ENCODE peak calls at places on chromosomes 7 and 10, in four cellular contexts. Q, S, R and C are unnamed samples. For H3K4me1, the result is how much of the 10 kb centered on the place peaks cover.

GRCh38 chr10:92110039-92110794 is 180.7 kb downstream of the CPEB3 start:
- DNase-seq in Q (no peak), S (no peak), R (no peak), C (no peak)

GRCh38 chr10:29692121-29692539 is 57.4 kb upstream of the SVIL start:
- DNase-seq in Q (no peak), S (no peak), R (no peak), C (no peak)

GRCh38 chr7:99782012-99782953 is 1.7 kb downstream of the CYP3A4 start:
- DNase-seq in Q (no peak), S (no peak), R (no peak), C (no peak)

GRCh38 chr7:135169936-135170222 is 628 bp downstream of the CYREN start:
- DNase-seq in Q (no peak), S (no peak), R (no peak), C (no peak)

GRCh38 chr10:13414855-13415254 is 66.8 kb upstream of the SEPHS1 start:
- DNase-seq in Q (no peak), S (no peak), R (no peak), C (no peak)

GRCh38 chr10:93435621-93436385 is 46.3 kb downstream of the MYOF start:
- DNase-seq in Q (no peak), S (no peak), R (no peak), C (no peak)

GRCh38 chr10:97412891-97413304 is 11.8 kb upstream of the RRP12 start:
- DNase-seq in Q (no peak), S (no peak), R (no peak), C (no peak)

GRCh38 chr10:70588852-70589570 is 13.5 kb downstream of the PRF1 start:
- DNase-seq in Q (no peak), S (no peak), R (peak), C (no peak)

GRCh38 chr7:73865738-73866445 is 4.9 kb downstream of the TMEM270 start:
- DNase-seq in Q (no peak), S (no peak), R (peak), C (no peak)

GRCh38 chr10:114271014-114271778 is 32.1 kb downstream of the VWA2 start:
- DNase-seq in Q (no peak), S (no peak), R (no peak), C (no peak)

GRCh38 chr10:18689498-18689897 is 30.3 kb downstream of the ARL5B start:
- DNase-seq in Q (no peak), S (no peak), R (no peak), C (peak)

GRCh38 chr10:119526149-119526548 is 16.4 kb downstream of the RGS10 start:
- DNase-seq in Q (no peak), S (no peak), R (no peak), C (no peak)

GRCh38 chr7:38716397-38716796 is 85.2 kb upstream of the AMPH start:
- DNase-seq in Q (no peak), S (no peak), R (no peak), C (no peak)

GRCh38 chr7:91443862-91444261 is 179.6 kb downstream of the FZD1 start:
- DNase-seq in Q (no peak), S (no peak), R (no peak), C (no peak)

GRCh38 chr10:121444515-121444914 is 153.7 kb downstream of the FGFR2 start:
- DNase-seq in Q (no peak), S (no peak), R (no peak), C (no peak)

GRCh38 chr10:21843645-21844044 is 159.9 kb downstream of the DNAJC1 start:
- DNase-seq in Q (no peak), S (no peak), R (no peak), C (no peak)

GRCh38 chr7:141754939-141755338 is 9.0 kb upstream of the TAS2R3 start:
- DNase-seq in Q (no peak), S (no peak), R (no peak), C (no peak)

GRCh38 chr10:22624289-22624738 is 90.1 kb downstream of the PIP4K2A start:
- DNase-seq in Q (no peak), S (no peak), R (no peak), C (no peak)

GRCh38 chr7:1247527-1248041 is 14.9 kb downstream of the UNCX start:
- DNase-seq in Q (no peak), S (no peak), R (no peak), C (no peak)

GRCh38 chr10:32111585-32111984 is 55.4 kb upstream of the KIF5B start:
- DNase-seq in Q (no peak), S (no peak), R (no peak), C (no peak)

GRCh38 chr7:122137291-122138077 is 6.6 kb downstream of the AASS start:
- DNase-seq in Q (no peak), S (no peak), R (no peak), C (no peak)

GRCh38 chr10:6518791-6519430 is 61.2 kb downstream of the PRKCQ start:
- DNase-seq in Q (no peak), S (no peak), R (no peak), C (no peak)

GRCh38 chr7:98687331-98687863 is 70.3 kb downstream of the NPTX2 start:
- DNase-seq in Q (no peak), S (no peak), R (peak), C (no peak)

GRCh38 chr10:20466731-20467130 is 430.4 kb downstream of the NEBL start:
- DNase-seq in Q (no peak), S (no peak), R (no peak), C (no peak)

GRCh38 chr7:150430465-150431085 is 19.9 kb upstream of the GIMAP8 start:
- DNase-seq in Q (no peak), S (no peak), R (peak), C (no peak)

GRCh38 chr7:51081270-51081890 is 235.2 kb downstream of the COBL start:
- DNase-seq in Q (no peak), S (no peak), R (no peak), C (no peak)

GRCh38 chr10:128902031-128902710 is 564.9 kb upstream of the MGMT start:
- DNase-seq in Q (no peak), S (no peak), R (no peak), C (no peak)

GRCh38 chr7:35747611-35748010 is 52.7 kb upstream of the HERPUD2 start:
- DNase-seq in Q (no peak), S (no peak), R (no peak), C (no peak)

GRCh38 chr7:36420307-36420706 is 30.6 kb downstream of the ANLN start:
- DNase-seq in Q (no peak), S (no peak), R (no peak), C (no peak)

GRCh38 chr10:101123085-101123814 is 7.8 kb upstream of the TLX1 start:
- DNase-seq in Q (no peak), S (no peak), R (no peak), C (no peak)

GRCh38 chr10:25725917-25726716 is 207.9 kb upstream of the MYO3A start:
- DNase-seq in Q (peak), S (no peak), R (no peak), C (peak)

GRCh38 chr7:94301024-94301588 is 93.6 kb upstream of the COL1A2 start:
- DNase-seq in Q (peak), S (peak), R (peak), C (no peak)

GRCh38 chr7:32428546-32428945 is 61.6 kb downstream of the LSM5 start:
- DNase-seq in Q (no peak), S (no peak), R (no peak), C (no peak)

GRCh38 chr10:122267849-122268737 is 3.0 kb upstream of the BTBD16 start:
- DNase-seq in Q (no peak), S (no peak), R (peak), C (peak)

GRCh38 chr7:46145412-46145811 is 224.3 kb upstream of the IGFBP3 start:
- DNase-seq in Q (no peak), S (no peak), R (peak), C (no peak)

GRCh38 chr10:117248700-117249465 is 8.0 kb downstream of the SLC18A2 start:
- DNase-seq in Q (no peak), S (no peak), R (no peak), C (no peak)

GRCh38 chr7:115678049-115678982 is 352.2 kb downstream of the TFEC start:
- DNase-seq in Q (no peak), S (no peak), R (no peak), C (no peak)

DNA sequence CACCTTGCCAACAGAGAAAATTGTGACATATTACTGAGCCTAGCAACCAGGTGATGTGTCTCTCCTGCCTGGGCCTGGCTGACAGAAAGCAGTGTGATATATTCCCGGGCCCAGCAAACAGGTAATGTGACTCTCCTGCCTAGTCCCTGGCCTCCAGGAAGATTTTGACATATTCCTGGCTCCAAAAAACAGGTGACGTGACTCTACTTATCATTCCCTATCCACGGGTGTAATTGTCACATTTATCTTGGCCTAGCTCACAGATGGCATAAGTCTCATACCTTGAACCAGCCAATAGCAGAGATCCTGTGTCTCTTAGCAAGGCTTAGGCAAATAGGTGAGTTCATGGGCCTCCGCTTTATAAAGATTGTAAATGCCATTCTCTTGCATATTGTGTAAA is 49.6 kb upstream of the ZNF680 start:
- DNase-seq in Q (no peak), S (no peak), R (no peak), C (no peak)
- H3K4me3 ChIP-seq in Q (no peak), S (no peak), R (no peak), C (no peak)

GRCh38 chr10:78745445-78745844 is 323.3 kb upstream of the ZMIZ1 start:
- DNase-seq in Q (no peak), S (no peak), R (peak), C (no peak)

GRCh38 chr10:78742730-78743615 is 325.8 kb upstream of the ZMIZ1 start:
- DNase-seq in Q (peak), S (peak), R (peak), C (peak)

GRCh38 chr10:78746178-78746763 is 322.5 kb upstream of the ZMIZ1 start:
- DNase-seq in Q (no peak), S (no peak), R (no peak), C (no peak)

GRCh38 chr10:78742406-78742729 is 326.4 kb upstream of the ZMIZ1 start:
- DNase-seq in Q (no peak), S (no peak), R (no peak), C (no peak)

GRCh38 chr10:78744521-78745090 is 324.2 kb upstream of the ZMIZ1 start:
- DNase-seq in Q (peak), S (no peak), R (peak), C (no peak)
- H3K4me1 ChIP-seq in Q (under half), S (under half), R (under half), C (under half)

GRCh38 chr7:27166475-27167169 is 1.3 kb upstream of the HOXA9 start:
- DNase-seq in Q (no peak), S (peak), R (no peak), C (no peak)

GRCh38 chr7:27169658-27170493 is 4.2 kb downstream of the HOXA10 start:
- DNase-seq in Q (no peak), S (peak), R (no peak), C (no peak)

GRCh38 chr7:27167916-27168264 is 2.6 kb upstream of the HOXA9 start:
- DNase-seq in Q (no peak), S (no peak), R (no peak), C (no peak)

GRCh38 chr7:27167170-27167505 is 1.8 kb upstream of the HOXA9 start:
- DNase-seq in Q (no peak), S (peak), R (no peak), C (no peak)

DNA sequence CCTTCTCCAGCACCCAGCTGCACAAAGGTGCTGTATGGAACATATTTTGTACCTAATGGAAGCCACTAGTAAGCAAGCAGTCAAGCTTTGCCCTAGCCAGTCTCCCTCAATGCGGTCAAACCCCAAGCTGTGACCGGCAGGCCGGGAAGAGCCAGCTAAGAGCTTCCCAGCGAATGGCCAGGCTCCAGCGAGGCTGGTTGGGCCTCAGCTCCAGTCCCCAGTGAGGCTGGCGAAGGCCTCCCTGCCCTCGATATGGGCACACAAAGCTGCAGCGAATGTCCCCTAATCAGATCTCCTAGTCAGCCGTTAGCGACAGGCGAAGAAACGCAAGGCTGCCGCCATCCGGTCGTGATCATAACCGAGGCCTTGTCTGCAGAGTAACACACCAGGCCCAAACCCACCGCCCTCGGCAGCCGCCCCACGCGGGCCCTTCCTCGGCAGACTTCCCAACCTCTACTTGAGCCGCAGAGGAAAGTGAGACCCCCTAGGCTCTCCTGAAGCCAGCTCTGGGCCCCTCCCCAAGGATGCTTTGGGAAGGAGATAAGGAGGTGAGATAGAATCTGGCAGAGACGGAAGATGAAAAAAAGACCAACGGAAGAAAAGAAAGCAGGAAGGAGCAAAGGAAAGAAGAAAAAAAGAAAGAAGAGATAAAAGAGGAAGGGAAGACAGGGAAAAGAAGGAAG is 3.1 kb upstream of the HOXA9 start:
- DNase-seq in Q (no peak), S (peak), R (no peak), C (no peak)
- H3K4me3 ChIP-seq in Q (no peak), S (no peak), R (no peak), C (no peak)

DNA sequence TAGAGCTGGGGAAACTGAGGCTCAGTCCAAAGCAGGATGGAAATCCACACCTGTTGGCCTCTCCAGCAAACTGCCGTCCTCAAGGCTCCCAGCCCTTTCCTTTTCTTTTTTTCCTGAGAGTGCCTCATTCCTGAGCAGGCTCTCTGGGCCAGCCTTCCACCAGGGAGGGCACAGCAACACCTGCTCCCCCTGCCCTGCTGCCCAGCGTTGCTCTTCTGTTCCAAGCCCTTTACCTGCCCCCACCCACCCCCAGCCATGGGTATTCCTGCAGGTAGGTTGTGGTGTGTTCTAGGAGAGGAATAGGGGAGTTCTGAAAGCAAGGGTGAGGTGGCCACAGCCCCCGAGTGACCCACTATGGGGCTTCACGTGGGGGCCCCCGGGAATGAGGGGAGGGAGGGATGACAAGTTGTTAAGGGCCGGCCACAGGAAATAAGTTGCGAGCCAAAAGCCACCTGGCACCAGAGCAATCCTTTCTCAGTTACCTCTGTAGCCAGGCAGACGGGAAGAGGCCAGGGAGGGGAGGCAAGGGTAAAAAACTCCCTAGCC is 19.3 kb downstream of the VSIR start:
- DNase-seq in Q (no peak), S (no peak), R (no peak), C (no peak)
- H3K4me1 ChIP-seq in Q (half or more), S (under half), R (under half), C (half or more)

DNA sequence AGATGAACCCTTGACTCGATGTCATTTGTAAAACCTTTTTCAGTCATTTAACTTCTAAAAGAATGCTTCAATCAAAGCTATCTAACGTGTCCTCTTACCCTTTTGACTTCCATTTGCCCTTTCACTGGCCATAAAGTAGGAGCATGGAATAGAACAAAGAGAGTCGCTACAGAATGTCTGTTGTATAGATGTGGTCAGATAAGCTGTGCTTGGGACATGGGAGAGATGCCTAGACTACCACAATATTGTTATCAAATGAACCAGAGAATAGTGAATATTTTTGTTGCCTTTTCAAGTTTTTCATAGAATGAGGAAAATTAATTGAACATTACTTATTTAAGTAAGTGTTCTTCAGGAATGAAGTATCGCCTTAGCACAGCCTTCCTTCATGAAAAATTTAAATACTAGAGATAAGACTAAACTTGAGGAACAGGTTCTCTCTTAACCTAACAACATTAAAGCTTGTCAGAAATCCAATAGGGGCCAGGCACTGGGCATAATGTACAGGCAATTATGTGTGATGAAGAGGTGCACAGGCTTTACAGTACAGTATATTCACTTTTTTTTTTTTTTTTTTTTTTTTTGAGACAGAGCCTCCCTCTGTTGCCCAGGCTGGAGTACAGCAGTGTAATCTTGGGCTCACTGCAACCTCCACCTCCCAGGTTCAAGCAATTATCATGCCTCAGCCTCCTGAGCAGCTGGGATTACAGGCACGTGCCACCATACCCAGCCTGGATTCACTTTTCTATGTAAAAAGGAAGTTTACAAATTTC is 7.5 kb upstream of the KMT2E start:
- DNase-seq in Q (no peak), S (no peak), R (no peak), C (no peak)
- H3K4me3 ChIP-seq in Q (no peak), S (no peak), R (no peak), C (peak)

GRCh38 chr10:104434601-104435000 is 81.0 kb downstream of the CFAP58 start:
- DNase-seq in Q (no peak), S (no peak), R (no peak), C (no peak)

GRCh38 chr10:104424719-104425118 is 71.1 kb downstream of the CFAP58 start:
- DNase-seq in Q (no peak), S (no peak), R (no peak), C (no peak)

GRCh38 chr10:104427983-104428382 is 74.3 kb downstream of the CFAP58 start:
- DNase-seq in Q (no peak), S (no peak), R (no peak), C (no peak)

GRCh38 chr10:104433611-104434010 is 80.0 kb downstream of the CFAP58 start:
- DNase-seq in Q (no peak), S (no peak), R (no peak), C (no peak)

GRCh38 chr10:104429834-104430233 is 76.2 kb downstream of the CFAP58 start:
- DNase-seq in Q (no peak), S (no peak), R (no peak), C (no peak)
- H3K4me1 ChIP-seq in Q (under half), S (under half), R (under half), C (under half)

DNA sequence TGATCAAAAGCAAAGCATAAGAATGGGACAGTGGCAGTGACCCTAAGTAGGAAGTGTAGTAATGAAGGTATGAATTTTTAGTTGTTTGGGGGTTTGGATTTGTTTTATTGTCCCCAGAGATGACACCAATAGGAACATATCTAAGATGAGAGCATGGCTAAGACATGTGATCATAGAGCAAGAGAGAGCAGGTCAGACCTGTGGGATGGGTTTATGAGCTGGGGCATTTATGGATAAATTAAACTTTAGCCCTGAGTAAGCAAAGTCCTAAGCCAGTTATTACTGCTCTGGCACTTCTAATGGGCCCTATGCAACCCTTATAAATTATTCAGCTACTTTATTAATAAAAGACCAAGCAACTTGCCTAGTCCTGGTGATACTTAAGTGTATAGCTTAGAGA is 85.2 kb downstream of the LRRC4 start:
- DNase-seq in Q (no peak), S (no peak), R (no peak), C (no peak)
- H3K4me3 ChIP-seq in Q (no peak), S (no peak), R (no peak), C (no peak)